ENCODE peak calls at places on chromosomes 5 and 9, in four cellular contexts. One of them, this sample, is unnamed.
A peak's percentile ranks its signal among the peaks of the same experiment; 100 is the strongest.

GRCh38 chr5:173753307-173754168 is 134.6 kb upstream of the CPEB4 start:
- DNase-seq in IMR-90: peak; percentile 72
- DNase-seq in H1: peak; percentile 68
- DNase-seq in H9: peak; percentile 85
- DNase-seq in this sample: peak; percentile 93

GRCh38 chr9:129886226-129887174 is 51.2 kb downstream of the USP20 start:
- DNase-seq in IMR-90: no peak
- DNase-seq in H1: no peak
- DNase-seq in H9: peak; percentile 35
- DNase-seq in this sample: no peak

GRCh38 chr9:132023409-132024180 is 56.1 kb downstream of the MED27 start:
- DNase-seq in IMR-90: no peak
- DNase-seq in H1: no peak
- DNase-seq in H9: no peak
- DNase-seq in this sample: no peak

GRCh38 chr9:2418619-2419018 is 203.0 kb upstream of the VLDLR start:
- DNase-seq in IMR-90: peak; percentile 18
- DNase-seq in H1: no peak
- DNase-seq in H9: no peak
- DNase-seq in this sample: peak; percentile 30

GRCh38 chr5:78549043-78549442 is 99.5 kb downstream of the LHFPL2 start:
- DNase-seq in IMR-90: no peak
- DNase-seq in H1: no peak
- DNase-seq in H9: peak; percentile 21
- DNase-seq in this sample: no peak

GRCh38 chr5:127645300-127645726 is 3.6 kb upstream of the CTXN3 start:
- DNase-seq in IMR-90: no peak
- DNase-seq in H1: no peak
- DNase-seq in H9: no peak
- DNase-seq in this sample: no peak

GRCh38 chr5:80225189-80225588 is 30.7 kb downstream of the SERINC5 start:
- DNase-seq in IMR-90: no peak
- DNase-seq in H1: no peak
- DNase-seq in H9: no peak
- DNase-seq in this sample: no peak

GRCh38 chr9:130366072-130366471 is 78.7 kb upstream of the ASS1 start:
- DNase-seq in IMR-90: no peak
- DNase-seq in H1: no peak
- DNase-seq in H9: no peak
- DNase-seq in this sample: no peak

GRCh38 chr9:113223963-113224362 is 2.6 kb downstream of the SLC31A1 start:
- DNase-seq in IMR-90: peak; percentile 96
- DNase-seq in H1: no peak
- DNase-seq in H9: no peak
- DNase-seq in this sample: no peak

GRCh38 chr5:124706041-124706440 is 40.4 kb downstream of the ZNF608 start:
- DNase-seq in IMR-90: no peak
- DNase-seq in H1: no peak
- DNase-seq in H9: no peak
- DNase-seq in this sample: no peak

GRCh38 chr9:125066839-125067619 is 76.3 kb downstream of the SCAI start:
- DNase-seq in IMR-90: peak; percentile 47
- DNase-seq in H1: no peak
- DNase-seq in H9: no peak
- DNase-seq in this sample: peak; percentile 20

GRCh38 chr5:8340739-8341344 is 471.9 kb downstream of the MTRR start:
- DNase-seq in IMR-90: peak; percentile 23
- DNase-seq in H1: peak; percentile 48
- DNase-seq in H9: no peak
- DNase-seq in this sample: peak; percentile 14

GRCh38 chr5:179343902-179344300 is 1.4 kb downstream of the ADAMTS2 start:
- DNase-seq in IMR-90: peak; percentile 58
- DNase-seq in H1: peak; percentile 95
- DNase-seq in H9: peak; percentile 91
- DNase-seq in this sample: peak; percentile 74

GRCh38 chr5:174520420-174521396 is 203.7 kb upstream of the MSX2 start:
- DNase-seq in IMR-90: peak; percentile 17
- DNase-seq in H1: peak; percentile 62
- DNase-seq in H9: peak; percentile 66
- DNase-seq in this sample: peak; percentile 99

GRCh38 chr9:16294371-16294770 is 576.1 kb downstream of the BNC2 start:
- DNase-seq in IMR-90: no peak
- DNase-seq in H1: no peak
- DNase-seq in H9: peak; percentile 17
- DNase-seq in this sample: no peak

GRCh38 chr5:43036856-43037711 is 3.0 kb downstream of the ANXA2R start:
- DNase-seq in IMR-90: peak; percentile 59
- DNase-seq in H1: no peak
- DNase-seq in H9: peak; percentile 40
- DNase-seq in this sample: peak; percentile 58

GRCh38 chr9:69532359-69532758 is 139.8 kb downstream of the APBA1 start:
- DNase-seq in IMR-90: peak; percentile 35
- DNase-seq in H1: no peak
- DNase-seq in H9: no peak
- DNase-seq in this sample: peak; percentile 9

GRCh38 chr5:176797456-176798093 is 12.8 kb upstream of the UNC5A start:
- DNase-seq in IMR-90: no peak
- DNase-seq in H1: no peak
- DNase-seq in H9: no peak
- DNase-seq in this sample: no peak

GRCh38 chr5:151132959-151133358 is 24.6 kb downstream of the ANXA6 start:
- DNase-seq in IMR-90: no peak
- DNase-seq in H1: no peak
- DNase-seq in H9: no peak
- DNase-seq in this sample: no peak

GRCh38 chr5:170302729-170303501 is 5.3 kb upstream of the LCP2 start:
- DNase-seq in IMR-90: no peak
- DNase-seq in H1: no peak
- DNase-seq in H9: peak; percentile 45
- DNase-seq in this sample: peak; percentile 46

GRCh38 chr5:98401645-98402044 is 371.8 kb upstream of the RGMB start:
- DNase-seq in IMR-90: peak; percentile 31
- DNase-seq in H1: no peak
- DNase-seq in H9: no peak
- DNase-seq in this sample: no peak

GRCh38 chr5:131542723-131543122 is 92.3 kb downstream of the RAPGEF6 start:
- DNase-seq in IMR-90: no peak
- DNase-seq in H1: no peak
- DNase-seq in H9: no peak
- DNase-seq in this sample: no peak

GRCh38 chr5:159417170-159417569 is 86.9 kb upstream of the IL12B start:
- DNase-seq in IMR-90: no peak
- DNase-seq in H1: no peak
- DNase-seq in H9: no peak
- DNase-seq in this sample: peak; percentile 88

GRCh38 chr5:179332741-179333290 is 12.4 kb downstream of the ADAMTS2 start:
- DNase-seq in IMR-90: no peak
- DNase-seq in H1: no peak
- DNase-seq in H9: no peak
- DNase-seq in this sample: no peak

GRCh38 chr5:155767480-155767879 is 559.5 kb upstream of the SGCD start:
- DNase-seq in IMR-90: no peak
- DNase-seq in H1: no peak
- DNase-seq in H9: no peak
- DNase-seq in this sample: no peak

GRCh38 chr5:123350744-123351143 is 72.5 kb downstream of the CEP120 start:
- DNase-seq in IMR-90: peak; percentile 49
- DNase-seq in H1: no peak
- DNase-seq in H9: no peak
- DNase-seq in this sample: no peak

GRCh38 chr5:178486305-178486704 is 103.9 kb downstream of the COL23A1 start:
- DNase-seq in IMR-90: no peak
- DNase-seq in H1: no peak
- DNase-seq in H9: no peak
- DNase-seq in this sample: no peak

GRCh38 chr5:57318251-57318650 is 144.4 kb downstream of the GPBP1 start:
- DNase-seq in IMR-90: no peak
- DNase-seq in H1: no peak
- DNase-seq in H9: no peak
- DNase-seq in this sample: no peak

GRCh38 chr5:14250778-14251711 is 107.9 kb downstream of the TRIO start:
- DNase-seq in IMR-90: no peak
- DNase-seq in H1: no peak
- DNase-seq in H9: no peak
- DNase-seq in this sample: no peak

GRCh38 chr9:98081477-98082219 is 25.1 kb downstream of the NANS start:
- DNase-seq in IMR-90: peak; percentile 50
- DNase-seq in H1: no peak
- DNase-seq in H9: no peak
- DNase-seq in this sample: no peak

GRCh38 chr5:83720805-83721431 is at the start of gene HAPLN1:
- DNase-seq in IMR-90: no peak
- DNase-seq in H1: peak; percentile 64
- DNase-seq in H9: peak; percentile 57
- DNase-seq in this sample: peak; percentile 88

GRCh38 chr5:72314571-72315172 is 5.4 kb downstream of the MRPS27 start:
- DNase-seq in IMR-90: peak; percentile 82
- DNase-seq in H1: no peak
- DNase-seq in H9: no peak
- DNase-seq in this sample: no peak

GRCh38 chr5:157913575-157913974 is 54.6 kb upstream of the CLINT1 start:
- DNase-seq in IMR-90: no peak
- DNase-seq in H1: no peak
- DNase-seq in H9: no peak
- DNase-seq in this sample: peak; percentile 80

GRCh38 chr5:151138114-151138513 is 19.5 kb downstream of the ANXA6 start:
- DNase-seq in IMR-90: no peak
- DNase-seq in H1: no peak
- DNase-seq in H9: no peak
- DNase-seq in this sample: no peak

GRCh38 chr9:74499111-74499601 is 2.0 kb downstream of the RORB start:
- DNase-seq in IMR-90: no peak
- DNase-seq in H1: peak; percentile 71
- DNase-seq in H9: peak; percentile 43
- DNase-seq in this sample: peak; percentile 49

GRCh38 chr5:60843693-60844428 is at the start of gene ELOVL7:
- DNase-seq in IMR-90: peak; percentile 11
- DNase-seq in H1: peak; percentile 92
- DNase-seq in H9: peak; percentile 93
- DNase-seq in this sample: peak; percentile 89

GRCh38 chr5:175104682-175105081 is 339.3 kb downstream of the DRD1 start:
- DNase-seq in IMR-90: no peak
- DNase-seq in H1: no peak
- DNase-seq in H9: no peak
- DNase-seq in this sample: no peak

GRCh38 chr9:134778156-134778555 is 102.5 kb upstream of the FCN2 start:
- DNase-seq in IMR-90: peak; percentile 31
- DNase-seq in H1: no peak
- DNase-seq in H9: no peak
- DNase-seq in this sample: no peak

GRCh38 chr5:175141421-175141820 is 302.6 kb downstream of the DRD1 start:
- DNase-seq in IMR-90: no peak
- DNase-seq in H1: no peak
- DNase-seq in H9: no peak
- DNase-seq in this sample: no peak

GRCh38 chr5:94025788-94026473 is 284.5 kb upstream of the POU5F2 start:
- DNase-seq in IMR-90: no peak
- DNase-seq in H1: no peak
- DNase-seq in H9: peak; percentile 47
- DNase-seq in this sample: peak; percentile 41

GRCh38 chr5:75275736-75276135 is 39.1 kb upstream of the ANKRD31 start:
- DNase-seq in IMR-90: no peak
- DNase-seq in H1: no peak
- DNase-seq in H9: no peak
- DNase-seq in this sample: peak; percentile 49
- H2BK15ac ChIP-seq in IMR-90: no peak overlapping the region
- H2BK15ac ChIP-seq in H1: no peak overlapping the region
- H2BK15ac ChIP-seq in H9: no peak overlapping the region
- H2BK15ac ChIP-seq in this sample: no peak overlapping the region

GRCh38 chr9:126761274-126761673 is 43.6 kb upstream of the ZBTB43 start:
- DNase-seq in IMR-90: no peak
- DNase-seq in H1: no peak
- DNase-seq in H9: no peak
- DNase-seq in this sample: no peak
- H4K5ac ChIP-seq in IMR-90: no peak overlapping the region
- H4K5ac ChIP-seq in H1: no peak overlapping the region
- H4K5ac ChIP-seq in H9: no peak overlapping the region
- H4K5ac ChIP-seq in this sample: no peak overlapping the region

GRCh38 chr9:137129089-137129455 is 9.9 kb upstream of the GRIN1 start:
- DNase-seq in IMR-90: peak; percentile 25
- DNase-seq in H1: no peak
- DNase-seq in H9: no peak
- DNase-seq in this sample: peak; percentile 20

GRCh38 chr9:137129456-137130175 is 9.3 kb upstream of the GRIN1 start:
- DNase-seq in IMR-90: peak; percentile 91
- DNase-seq in H1: peak; percentile 90
- DNase-seq in H9: peak; percentile 92
- DNase-seq in this sample: peak; percentile 91

GRCh38 chr9:137127301-137128157 is 11.4 kb upstream of the GRIN1 start:
- DNase-seq in IMR-90: no peak
- DNase-seq in H1: no peak
- DNase-seq in H9: no peak
- DNase-seq in this sample: no peak

GRCh38 chr9:137128158-137129088 is 10.5 kb upstream of the GRIN1 start:
- DNase-seq in IMR-90: no peak
- DNase-seq in H1: no peak
- DNase-seq in H9: no peak
- DNase-seq in this sample: no peak

GRCh38 chr9:137130176-137130755 is 8.7 kb upstream of the GRIN1 start:
- DNase-seq in IMR-90: no peak
- DNase-seq in H1: no peak
- DNase-seq in H9: peak; percentile 34
- DNase-seq in this sample: peak; percentile 10
- H3K4ac ChIP-seq in IMR-90: peak overlapping the region; percentile 71
- H3K4ac ChIP-seq in H1: no peak overlapping the region
- H3K4ac ChIP-seq in H9: no peak overlapping the region
- H3K4ac ChIP-seq in this sample: peak overlapping the region; percentile 61

GRCh38 chr5:34657550-34657921 is 1.4 kb downstream of the RAI14 start:
- DNase-seq in IMR-90: peak; percentile 42
- DNase-seq in H1: no peak
- DNase-seq in H9: no peak
- DNase-seq in this sample: peak; percentile 72
- H2BK15ac ChIP-seq in IMR-90: peak overlapping the region; percentile 59
- H2BK15ac ChIP-seq in H1: no peak overlapping the region
- H2BK15ac ChIP-seq in H9: no peak overlapping the region
- H2BK15ac ChIP-seq in this sample: no peak overlapping the region

DNA sequence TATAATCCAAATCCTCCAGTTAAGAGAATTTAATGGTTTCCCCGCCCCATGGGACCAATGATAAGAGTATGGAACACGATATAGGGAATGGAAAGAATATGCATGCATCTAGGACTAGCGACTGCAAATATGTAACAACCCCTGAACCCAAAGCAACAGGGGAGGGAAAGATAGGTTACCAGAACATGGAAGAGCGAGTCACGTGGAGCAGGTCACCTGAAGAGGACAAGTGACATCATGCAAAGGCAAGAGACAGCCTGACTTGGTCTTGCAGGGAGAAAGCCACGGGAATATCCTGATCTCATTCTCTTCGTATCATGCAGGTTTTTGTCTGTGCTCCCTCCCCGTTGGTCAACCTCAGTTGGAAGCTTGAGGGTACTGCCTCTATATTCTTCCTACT is 4.7 kb upstream of the UHRF2 start:
- DNase-seq in IMR-90: no peak
- DNase-seq in H1: no peak
- DNase-seq in H9: no peak
- DNase-seq in this sample: no peak
- H4K5ac ChIP-seq in IMR-90: no peak overlapping the region
- H4K5ac ChIP-seq in H1: no peak overlapping the region
- H4K5ac ChIP-seq in H9: no peak overlapping the region
- H4K5ac ChIP-seq in this sample: no peak overlapping the region

This sample was measured in mesendoderm.